ENCODE peak calls at places on chromosomes 16 and 17, in six cellular contexts. J is sigmoid colon, M is stomach, H is A549, T is MM.1S, A is neural progenitor cell. Z is an unnamed sample. For H3K4me1, the result is how much of the 10 kb centered on the place peaks cover.

GRCh38 chr17:77129568-77130301 is 11.0 kb upstream of the SEC14L1 start:
- DNase-seq in T (no peak), J (no peak), H (no peak), M (no peak), A (peak), Z (no peak)

GRCh38 chr17:14330492-14330920 is 29.6 kb downstream of the HS3ST3B1 start:
- DNase-seq in A (peak), J (no peak), T (no peak), H (no peak), M (no peak), Z (no peak)

GRCh38 chr16:49801290-49801689 is 54.6 kb downstream of the ZNF423 start:
- DNase-seq in T (no peak), M (no peak), J (no peak), A (no peak), H (no peak), Z (no peak)

GRCh38 chr17:1590747-1591473 is 28.3 kb upstream of the PITPNA start:
- DNase-seq in J (no peak), A (no peak), M (no peak), T (no peak), H (no peak), Z (no peak)

GRCh38 chr16:20023190-20023589 is 50.5 kb downstream of the GPR139 start:
- DNase-seq in H (no peak), J (no peak), M (no peak), T (peak), A (peak), Z (no peak)

GRCh38 chr17:51761105-51761504 is 397.4 kb downstream of the CA10 start:
- DNase-seq in A (no peak), H (no peak), M (no peak), J (no peak), T (no peak), Z (no peak)

GRCh38 chr17:47660064-47660492 is 10.4 kb downstream of the KPNB1 start:
- DNase-seq in A (no peak), H (no peak), T (peak), M (no peak), J (no peak), Z (no peak)

GRCh38 chr17:80364091-80364691 is 50.8 kb upstream of the ENDOV start:
- DNase-seq in H (peak), A (peak), M (no peak), J (peak), T (no peak), Z (peak)

GRCh38 chr17:36697907-36698526 is 96.6 kb downstream of the MRM1 start:
- DNase-seq in H (no peak), A (peak), M (no peak), J (no peak), T (no peak), Z (no peak)

GRCh38 chr16:67648764-67649407 is 3.9 kb downstream of the CARMIL2 start:
- DNase-seq in M (no peak), T (no peak), H (no peak), J (no peak), A (no peak), Z (no peak)

GRCh38 chr16:87806608-87807546 is 41.1 kb upstream of the KLHDC4 start:
- DNase-seq in J (peak), A (no peak), M (peak), T (peak), H (peak), Z (peak)
- H3K4me1 ChIP-seq in J (under half), A (under half), M (under half), T (under half), H (under half), Z (under half)

DNA sequence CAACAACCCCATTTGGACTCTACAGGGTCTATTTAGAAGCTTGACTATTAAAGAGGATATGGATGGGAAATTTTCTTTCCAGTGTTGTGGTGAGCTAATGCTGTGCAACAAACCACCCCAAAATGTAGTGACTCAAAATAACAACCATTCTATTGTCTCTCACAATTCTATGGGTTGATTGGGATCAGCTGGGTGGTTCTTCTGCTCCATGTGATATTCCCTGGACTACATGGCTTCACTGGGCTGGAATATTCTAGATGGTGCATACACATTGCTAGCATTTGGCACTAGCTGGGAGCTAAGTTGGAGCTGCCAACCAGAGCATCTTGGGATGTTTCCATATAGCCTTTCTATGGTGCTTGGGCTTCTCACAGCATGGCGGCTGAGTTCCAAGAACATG is 30.2 kb downstream of the SLC6A2 start:
- DNase-seq in M (no peak), T (no peak), J (no peak), H (no peak), A (no peak), Z (no peak)
- H3K4me1 ChIP-seq in M (under half), T (under half), J (under half), H (under half), A (under half), Z (under half)

GRCh38 chr16:72657791-72658190 is 390.1 kb downstream of the ZFHX3 start:
- DNase-seq in H (no peak), J (no peak), T (peak), M (no peak), A (no peak), Z (no peak)
- H3K4me1 ChIP-seq in H (under half), J (under half), T (under half), M (under half), A (under half), Z (under half)

DNA sequence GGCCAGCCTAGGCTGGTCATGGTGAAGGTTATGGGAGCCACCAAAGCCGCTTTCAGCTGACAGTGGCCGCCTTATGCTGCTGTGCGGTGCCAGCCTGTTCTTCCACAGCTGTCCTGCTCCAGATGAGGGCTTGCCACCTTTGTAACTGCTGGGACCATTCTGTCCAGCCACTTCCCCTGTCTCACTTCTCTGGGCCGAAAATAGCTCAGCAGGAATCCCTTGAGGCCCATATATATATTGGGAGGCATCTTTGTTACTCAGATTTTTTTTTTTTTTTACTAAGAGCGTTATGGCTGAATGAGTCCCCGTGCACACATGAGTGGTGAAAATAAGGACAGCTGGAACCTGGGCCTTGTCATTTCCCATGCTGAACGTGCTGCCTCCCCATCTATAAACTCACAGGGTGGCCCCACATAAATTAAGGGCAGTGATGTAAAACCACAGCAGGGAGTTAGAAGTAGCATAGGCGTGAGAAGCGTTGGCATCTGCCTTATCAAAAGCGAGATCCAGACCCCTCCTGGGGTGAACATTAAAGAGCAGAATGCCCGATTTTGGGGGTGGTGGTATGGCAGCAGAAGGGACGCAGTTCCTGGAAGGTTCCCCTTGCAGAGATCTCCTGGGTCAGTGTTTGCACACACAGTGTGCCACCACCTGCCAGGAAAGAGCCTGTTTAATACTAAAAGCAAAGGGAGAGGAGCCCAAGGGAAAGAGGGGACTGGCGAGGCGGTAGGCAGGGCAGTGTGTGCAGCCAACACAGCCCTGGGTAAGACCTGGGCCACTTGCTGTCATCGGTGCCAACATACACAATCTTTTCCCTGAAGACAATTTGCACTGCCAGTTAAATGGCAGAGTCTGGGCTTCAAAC is 57.8 kb downstream of the USP43 start:
- DNase-seq in T (no peak), H (no peak), A (no peak), M (no peak), J (no peak), Z (no peak)
- H3K4me1 ChIP-seq in T (under half), H (under half), A (under half), M (under half), J (under half), Z (under half)

GRCh38 chr16:21946889-21947635 is 6.1 kb upstream of the UQCRC2 start:
- DNase-seq in J (no peak), M (no peak), H (no peak), A (no peak), T (peak), Z (no peak)

GRCh38 chr16:21952040-21952792 is 945 bp upstream of the UQCRC2 start:
- DNase-seq in A (peak), M (peak), H (peak), J (peak), T (peak), Z (peak)

GRCh38 chr16:21950782-21951521 is 2.2 kb upstream of the UQCRC2 start:
- DNase-seq in M (no peak), J (no peak), H (peak), A (peak), T (peak), Z (no peak)

GRCh38 chr16:21952793-21953540 is at the start of gene UQCRC2:
- DNase-seq in M (peak), J (peak), T (peak), H (peak), A (peak), Z (peak)

DNA sequence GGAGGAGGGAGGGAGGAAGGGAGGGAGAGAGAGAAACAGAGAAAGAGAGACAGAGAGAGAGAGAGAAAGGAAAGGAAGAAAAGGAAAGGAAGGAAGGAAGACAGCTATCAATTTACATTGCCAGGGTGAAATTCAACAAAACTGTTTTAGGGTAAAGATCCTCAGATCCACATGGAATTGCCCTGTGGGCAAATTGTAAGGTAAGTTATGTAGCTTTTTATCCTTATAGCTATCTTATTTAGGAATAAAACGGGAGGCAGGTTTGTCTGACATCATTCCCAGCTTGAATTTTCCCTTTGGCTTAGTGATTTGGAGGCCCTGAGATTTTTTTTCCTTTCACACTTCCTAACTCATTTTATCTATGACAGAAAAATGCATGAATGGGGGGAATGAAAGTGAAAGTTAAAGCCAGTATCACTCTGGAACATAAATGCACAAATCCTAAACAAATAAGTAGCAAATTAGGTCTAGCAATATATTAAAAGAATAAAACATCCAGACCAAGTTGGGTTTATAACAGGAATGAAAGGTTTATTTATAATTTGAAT is 3.4 kb upstream of the UQCRC2 start:
- DNase-seq in H (no peak), T (no peak), M (no peak), A (no peak), J (no peak), Z (no peak)
- H3K4me1 ChIP-seq in H (under half), T (under half), M (under half), A (under half), J (under half), Z (under half)

Z was measured in RWPE2.